ENCODE peak calls at places on chromosomes 6 and 20, in five cellular contexts. K is choroid plexus epithelial cell; H is CD8-positive, alpha-beta T cell; W is left lung; J is activated T-cell treated with anti-CD3 and anti-CD28 coated beads for 24 hours. F is an unnamed sample.

GRCh38 chr6:159117031-159117430 is 52.2 kb upstream of the FNDC1 start:
- DNase-seq in K (peak; percentile 60), H (no peak), W (no peak), J (no peak), F (no peak)

GRCh38 chr6:53598584-53598983 is 53.7 kb upstream of the GCLC start:
- DNase-seq in K (no peak), H (no peak), W (no peak), J (no peak), F (no peak)

GRCh38 chr6:129555206-129555832 is 154.7 kb downstream of the ARHGAP18 start:
- DNase-seq in K (peak; percentile 77), H (no peak), W (no peak), J (no peak), F (no peak)

GRCh38 chr20:59441860-59442810 is 141.7 kb downstream of the EDN3 start:
- DNase-seq in K (no peak), H (no peak), W (no peak), J (no peak), F (no peak)

GRCh38 chr20:17964073-17964472 is 4.5 kb downstream of the SNX5 start:
- DNase-seq in K (no peak), H (no peak), W (no peak), J (no peak), F (no peak)

GRCh38 chr6:146894624-146895023 is 295.9 kb downstream of the ADGB start:
- DNase-seq in K (no peak), H (no peak), W (no peak), J (no peak), F (no peak)

GRCh38 chr6:127341471-127342202 is 1.8 kb downstream of the ECHDC1 start:
- DNase-seq in K (no peak), H (no peak), W (no peak), J (no peak), F (peak; percentile 74)

GRCh38 chr20:58179432-58180099 is 48.9 kb downstream of the ANKRD60 start:
- DNase-seq in K (peak; percentile 40), H (peak; percentile 66), W (peak; percentile 91), J (peak; percentile 59), F (peak; percentile 66)

GRCh38 chr6:134173007-134173690 is 120.7 kb upstream of the SLC2A12 start:
- DNase-seq in K (peak; percentile 35), H (no peak), W (no peak), J (no peak), F (no peak)

GRCh38 chr6:166902211-166902755 is 54.1 kb downstream of the RNASET2 start:
- DNase-seq in K (no peak), H (no peak), W (peak; percentile 68), J (no peak), F (no peak)

GRCh38 chr6:111980979-111981378 is 72.9 kb upstream of the CCN6 start:
- DNase-seq in K (no peak), H (no peak), W (no peak), J (no peak), F (no peak)

GRCh38 chr6:19836799-19837510 is at the start of gene ID4:
- DNase-seq in K (peak; percentile 96), H (no peak), W (peak; percentile 92), J (no peak), F (no peak)

GRCh38 chr20:29318871-29319461 is 1938.5 kb upstream of the DEFB115 start:
- DNase-seq in K (no peak), H (no peak), W (no peak), J (no peak), F (no peak)

GRCh38 chr6:81241126-81241525 is 511.4 kb downstream of the TENT5A start:
- DNase-seq in K (no peak), H (no peak), W (no peak), J (no peak), F (no peak)

GRCh38 chr6:13315896-13316295 is 12.4 kb downstream of the TBC1D7 start:
- DNase-seq in K (no peak), H (no peak), W (no peak), J (no peak), F (no peak)

GRCh38 chr6:160088069-160088773 is 33.4 kb upstream of the SLC22A1 start:
- DNase-seq in K (peak; percentile 85), H (no peak), W (no peak), J (no peak), F (no peak)

GRCh38 chr20:31673943-31674463 is 36.3 kb downstream of the COX4I2 start:
- DNase-seq in K (no peak), H (no peak), W (no peak), J (no peak), F (no peak)

GRCh38 chr6:108556864-108557493 is 3.7 kb upstream of the FOXO3 start:
- DNase-seq in K (peak; percentile 39), H (no peak), W (no peak), J (no peak), F (no peak)

GRCh38 chr6:24323632-24324337 is 34.1 kb downstream of the DCDC2 start:
- DNase-seq in K (no peak), H (no peak), W (no peak), J (no peak), F (no peak)

GRCh38 chr6:99282479-99283062 is 66.9 kb downstream of the FAXC start:
- DNase-seq in K (peak; percentile 58), H (no peak), W (no peak), J (no peak), F (no peak)

GRCh38 chr20:3235661-3236324 is 3.2 kb downstream of the SLC4A11 start:
- DNase-seq in K (no peak), H (no peak), W (no peak), J (no peak), F (no peak)

GRCh38 chr20:53559816-53560215 is 33.8 kb downstream of the ZNF217 start:
- DNase-seq in K (no peak), H (no peak), W (no peak), J (no peak), F (no peak)

GRCh38 chr6:83917001-83917400 is 57.5 kb downstream of the CYB5R4 start:
- DNase-seq in K (no peak), H (no peak), W (no peak), J (no peak), F (no peak)

GRCh38 chr6:53064726-53065265 is 408 bp upstream of the FBXO9 start:
- DNase-seq in K (peak; percentile 99), H (peak; percentile 90), W (peak; percentile 98), J (peak; percentile 94), F (peak; percentile 95)

GRCh38 chr20:44643596-44644383 is 7.7 kb downstream of the ADA start:
- DNase-seq in K (peak; percentile 93), H (peak; percentile 30), W (peak; percentile 86), J (no peak), F (no peak)

GRCh38 chr6:138914701-138915100 is 73.4 kb downstream of the REPS1 start:
- DNase-seq in K (no peak), H (no peak), W (no peak), J (no peak), F (no peak)

GRCh38 chr20:61673152-61673551 is 392.5 kb downstream of the TAF4 start:
- DNase-seq in K (no peak), H (no peak), W (no peak), J (no peak), F (no peak)

GRCh38 chr6:26525818-26526217 is 12.3 kb upstream of the HMGN4 start:
- DNase-seq in K (no peak), H (no peak), W (no peak), J (no peak), F (no peak)

GRCh38 chr6:16130437-16130891 is 1.6 kb downstream of the MYLIP start:
- DNase-seq in K (peak; percentile 15), H (no peak), W (no peak), J (no peak), F (no peak)

GRCh38 chr6:54267798-54268197 is 40.4 kb upstream of the TINAG start:
- DNase-seq in K (peak; percentile 87), H (no peak), W (no peak), J (no peak), F (no peak)

GRCh38 chr6:32178547-32179440 is 589 bp downstream of the RNF5 start:
- DNase-seq in K (peak; percentile 26), H (no peak), W (no peak), J (no peak), F (no peak)

GRCh38 chr6:121523628-121524027 is 88.2 kb downstream of the GJA1 start:
- DNase-seq in K (peak; percentile 88), H (no peak), W (no peak), J (no peak), F (no peak)

GRCh38 chr6:106745396-106745795 is 116.0 kb downstream of the QRSL1 start:
- DNase-seq in K (no peak), H (no peak), W (no peak), J (no peak), F (no peak)

GRCh38 chr6:16982827-16983226 is 119.0 kb upstream of the STMND1 start:
- DNase-seq in K (peak; percentile 90), H (no peak), W (no peak), J (no peak), F (no peak)

GRCh38 chr20:3755814-3756480 is 11.6 kb downstream of the ADISSP start:
- DNase-seq in K (no peak), H (no peak), W (no peak), J (no peak), F (no peak)

GRCh38 chr20:60857708-60858107 is 394.4 kb upstream of the CDH4 start:
- DNase-seq in K (peak; percentile 1), H (no peak), W (no peak), J (no peak), F (no peak)

GRCh38 chr20:49519777-49520359 is 37.4 kb upstream of the KCNB1 start:
- DNase-seq in K (no peak), H (no peak), W (no peak), J (no peak), F (no peak)

GRCh38 chr6:131762984-131763383 is 44.8 kb upstream of the ENPP1 start:
- DNase-seq in K (no peak), H (no peak), W (no peak), J (no peak), F (no peak)

F was measured in naive B cell.